ENCODE peak calls at places on chromosome 9, in ten cellular contexts. One of them, this sample, is unnamed.

GRCh38 chr9:88642333-88642732 is 107.4 kb downstream of the NXNL2 start:
- DNase-seq in A549: no peak
- DNase-seq in choroid plexus epithelial cell: no peak
- DNase-seq in right atrium auricular region: no peak
- DNase-seq in fibroblast of the aortic adventitia: no peak
- DNase-seq in neural crest cell: no peak
- DNase-seq in hepatocyte: no peak
- DNase-seq in kidney epithelial cell: no peak
- DNase-seq in BJ: no peak
- DNase-seq in AG09319: no peak
- DNase-seq in this sample: no peak

GRCh38 chr9:131747352-131747751 is 7.5 kb upstream of the RAPGEF1 start:
- DNase-seq in A549: no peak
- DNase-seq in choroid plexus epithelial cell: peak
- DNase-seq in right atrium auricular region: no peak
- DNase-seq in fibroblast of the aortic adventitia: peak
- DNase-seq in neural crest cell: no peak
- DNase-seq in hepatocyte: peak
- DNase-seq in kidney epithelial cell: no peak
- DNase-seq in BJ: peak
- DNase-seq in AG09319: peak
- DNase-seq in this sample: no peak

GRCh38 chr9:6467006-6467625 is 54.1 kb downstream of the UHRF2 start:
- DNase-seq in A549: no peak
- DNase-seq in choroid plexus epithelial cell: no peak
- DNase-seq in right atrium auricular region: no peak
- DNase-seq in fibroblast of the aortic adventitia: no peak
- DNase-seq in neural crest cell: no peak
- DNase-seq in hepatocyte: no peak
- DNase-seq in kidney epithelial cell: no peak
- DNase-seq in BJ: no peak
- DNase-seq in AG09319: no peak
- DNase-seq in this sample: no peak

GRCh38 chr9:137807721-137808703 is 69.6 kb upstream of the CACNA1B start:
- DNase-seq in A549: no peak
- DNase-seq in choroid plexus epithelial cell: no peak
- DNase-seq in right atrium auricular region: no peak
- DNase-seq in fibroblast of the aortic adventitia: no peak
- DNase-seq in neural crest cell: no peak
- DNase-seq in hepatocyte: no peak
- DNase-seq in kidney epithelial cell: no peak
- DNase-seq in BJ: no peak
- DNase-seq in AG09319: no peak
- DNase-seq in this sample: no peak

GRCh38 chr9:84111726-84112125 is 131.1 kb downstream of the RMI1 start:
- DNase-seq in A549: no peak
- DNase-seq in choroid plexus epithelial cell: peak
- DNase-seq in right atrium auricular region: no peak
- DNase-seq in fibroblast of the aortic adventitia: peak
- DNase-seq in neural crest cell: no peak
- DNase-seq in hepatocyte: no peak
- DNase-seq in kidney epithelial cell: no peak
- DNase-seq in BJ: no peak
- DNase-seq in AG09319: no peak
- DNase-seq in this sample: no peak

GRCh38 chr9:81266674-81267073 is 422.7 kb downstream of the TLE1 start:
- DNase-seq in A549: no peak
- DNase-seq in choroid plexus epithelial cell: peak
- DNase-seq in right atrium auricular region: no peak
- DNase-seq in fibroblast of the aortic adventitia: peak
- DNase-seq in neural crest cell: no peak
- DNase-seq in hepatocyte: no peak
- DNase-seq in kidney epithelial cell: peak
- DNase-seq in BJ: no peak
- DNase-seq in AG09319: no peak
- DNase-seq in this sample: no peak

GRCh38 chr9:98656536-98656935 is 52.2 kb downstream of the GABBR2 start:
- DNase-seq in A549: no peak
- DNase-seq in choroid plexus epithelial cell: no peak
- DNase-seq in right atrium auricular region: no peak
- DNase-seq in fibroblast of the aortic adventitia: peak
- DNase-seq in neural crest cell: no peak
- DNase-seq in hepatocyte: no peak
- DNase-seq in kidney epithelial cell: no peak
- DNase-seq in BJ: no peak
- DNase-seq in AG09319: no peak
- DNase-seq in this sample: no peak

GRCh38 chr9:134325096-134325812 is 1.0 kb upstream of the RXRA start:
- DNase-seq in A549: peak
- DNase-seq in choroid plexus epithelial cell: peak
- DNase-seq in right atrium auricular region: no peak
- DNase-seq in fibroblast of the aortic adventitia: peak
- DNase-seq in neural crest cell: no peak
- DNase-seq in hepatocyte: peak
- DNase-seq in kidney epithelial cell: no peak
- DNase-seq in BJ: no peak
- DNase-seq in AG09319: no peak
- DNase-seq in this sample: peak

GRCh38 chr9:16645970-16646369 is 224.5 kb downstream of the BNC2 start:
- DNase-seq in A549: no peak
- DNase-seq in choroid plexus epithelial cell: no peak
- DNase-seq in right atrium auricular region: no peak
- DNase-seq in fibroblast of the aortic adventitia: peak
- DNase-seq in neural crest cell: no peak
- DNase-seq in hepatocyte: no peak
- DNase-seq in kidney epithelial cell: no peak
- DNase-seq in BJ: no peak
- DNase-seq in AG09319: no peak
- DNase-seq in this sample: no peak

GRCh38 chr9:103183569-103184191 is 188.5 kb downstream of the CYLC2 start:
- DNase-seq in A549: no peak
- DNase-seq in choroid plexus epithelial cell: no peak
- DNase-seq in right atrium auricular region: no peak
- DNase-seq in fibroblast of the aortic adventitia: no peak
- DNase-seq in neural crest cell: no peak
- DNase-seq in hepatocyte: peak
- DNase-seq in kidney epithelial cell: no peak
- DNase-seq in BJ: no peak
- DNase-seq in AG09319: no peak
- DNase-seq in this sample: no peak

GRCh38 chr9:126891676-126892075 is 22.9 kb upstream of the RALGPS1 start:
- DNase-seq in A549: no peak
- DNase-seq in choroid plexus epithelial cell: no peak
- DNase-seq in right atrium auricular region: no peak
- DNase-seq in fibroblast of the aortic adventitia: no peak
- DNase-seq in neural crest cell: no peak
- DNase-seq in hepatocyte: no peak
- DNase-seq in kidney epithelial cell: no peak
- DNase-seq in BJ: no peak
- DNase-seq in AG09319: no peak
- DNase-seq in this sample: no peak

GRCh38 chr9:126894052-126894603 is 20.5 kb upstream of the RALGPS1 start:
- DNase-seq in A549: no peak
- DNase-seq in choroid plexus epithelial cell: no peak
- DNase-seq in right atrium auricular region: no peak
- DNase-seq in fibroblast of the aortic adventitia: no peak
- DNase-seq in neural crest cell: no peak
- DNase-seq in hepatocyte: no peak
- DNase-seq in kidney epithelial cell: no peak
- DNase-seq in BJ: no peak
- DNase-seq in AG09319: no peak
- DNase-seq in this sample: no peak

GRCh38 chr9:126893079-126893478 is 21.5 kb upstream of the RALGPS1 start:
- DNase-seq in A549: no peak
- DNase-seq in choroid plexus epithelial cell: peak
- DNase-seq in right atrium auricular region: no peak
- DNase-seq in fibroblast of the aortic adventitia: no peak
- DNase-seq in neural crest cell: no peak
- DNase-seq in hepatocyte: no peak
- DNase-seq in kidney epithelial cell: no peak
- DNase-seq in BJ: no peak
- DNase-seq in AG09319: no peak
- DNase-seq in this sample: no peak
- TF ChIP-seq CTCF in A549: peak
- TF ChIP-seq CTCF in choroid plexus epithelial cell: peak
- TF ChIP-seq CTCF in right atrium auricular region: no peak
- TF ChIP-seq CTCF in fibroblast of the aortic adventitia: no peak
- TF ChIP-seq CTCF in neural crest cell: peak
- TF ChIP-seq CTCF in hepatocyte: peak
- TF ChIP-seq CTCF in kidney epithelial cell: peak
- TF ChIP-seq CTCF in BJ: no peak
- TF ChIP-seq CTCF in AG09319: no peak
- TF ChIP-seq CTCF in this sample: peak

GRCh38 chr9:77488439-77489126 is 159.5 kb downstream of the GNA14 start:
- DNase-seq in A549: no peak
- DNase-seq in choroid plexus epithelial cell: peak
- DNase-seq in right atrium auricular region: no peak
- DNase-seq in fibroblast of the aortic adventitia: peak
- DNase-seq in neural crest cell: no peak
- DNase-seq in hepatocyte: no peak
- DNase-seq in kidney epithelial cell: no peak
- DNase-seq in BJ: no peak
- DNase-seq in AG09319: no peak
- DNase-seq in this sample: no peak
- TF ChIP-seq CTCF in A549: peak
- TF ChIP-seq CTCF in choroid plexus epithelial cell: peak
- TF ChIP-seq CTCF in right atrium auricular region: peak
- TF ChIP-seq CTCF in fibroblast of the aortic adventitia: peak
- TF ChIP-seq CTCF in neural crest cell: peak
- TF ChIP-seq CTCF in hepatocyte: peak
- TF ChIP-seq CTCF in kidney epithelial cell: peak
- TF ChIP-seq CTCF in BJ: peak
- TF ChIP-seq CTCF in AG09319: peak
- TF ChIP-seq CTCF in this sample: peak

GRCh38 chr9:128555180-128555721 is 2.9 kb downstream of the SPTAN1 start:
- DNase-seq in A549: peak
- DNase-seq in choroid plexus epithelial cell: peak
- DNase-seq in right atrium auricular region: no peak
- DNase-seq in fibroblast of the aortic adventitia: peak
- DNase-seq in neural crest cell: no peak
- DNase-seq in hepatocyte: peak
- DNase-seq in kidney epithelial cell: no peak
- DNase-seq in BJ: no peak
- DNase-seq in AG09319: no peak
- DNase-seq in this sample: no peak

GRCh38 chr9:128556276-128556675 is 3.9 kb downstream of the SPTAN1 start:
- DNase-seq in A549: no peak
- DNase-seq in choroid plexus epithelial cell: no peak
- DNase-seq in right atrium auricular region: no peak
- DNase-seq in fibroblast of the aortic adventitia: no peak
- DNase-seq in neural crest cell: no peak
- DNase-seq in hepatocyte: no peak
- DNase-seq in kidney epithelial cell: no peak
- DNase-seq in BJ: no peak
- DNase-seq in AG09319: no peak
- DNase-seq in this sample: no peak

GRCh38 chr9:128554155-128554862 is 1.9 kb downstream of the SPTAN1 start:
- DNase-seq in A549: peak
- DNase-seq in choroid plexus epithelial cell: peak
- DNase-seq in right atrium auricular region: peak
- DNase-seq in fibroblast of the aortic adventitia: peak
- DNase-seq in neural crest cell: peak
- DNase-seq in hepatocyte: peak
- DNase-seq in kidney epithelial cell: peak
- DNase-seq in BJ: peak
- DNase-seq in AG09319: peak
- DNase-seq in this sample: peak

GRCh38 chr9:128556915-128557634 is 4.7 kb downstream of the SPTAN1 start:
- DNase-seq in A549: no peak
- DNase-seq in choroid plexus epithelial cell: no peak
- DNase-seq in right atrium auricular region: no peak
- DNase-seq in fibroblast of the aortic adventitia: no peak
- DNase-seq in neural crest cell: no peak
- DNase-seq in hepatocyte: no peak
- DNase-seq in kidney epithelial cell: no peak
- DNase-seq in BJ: no peak
- DNase-seq in AG09319: no peak
- DNase-seq in this sample: no peak

DNA sequence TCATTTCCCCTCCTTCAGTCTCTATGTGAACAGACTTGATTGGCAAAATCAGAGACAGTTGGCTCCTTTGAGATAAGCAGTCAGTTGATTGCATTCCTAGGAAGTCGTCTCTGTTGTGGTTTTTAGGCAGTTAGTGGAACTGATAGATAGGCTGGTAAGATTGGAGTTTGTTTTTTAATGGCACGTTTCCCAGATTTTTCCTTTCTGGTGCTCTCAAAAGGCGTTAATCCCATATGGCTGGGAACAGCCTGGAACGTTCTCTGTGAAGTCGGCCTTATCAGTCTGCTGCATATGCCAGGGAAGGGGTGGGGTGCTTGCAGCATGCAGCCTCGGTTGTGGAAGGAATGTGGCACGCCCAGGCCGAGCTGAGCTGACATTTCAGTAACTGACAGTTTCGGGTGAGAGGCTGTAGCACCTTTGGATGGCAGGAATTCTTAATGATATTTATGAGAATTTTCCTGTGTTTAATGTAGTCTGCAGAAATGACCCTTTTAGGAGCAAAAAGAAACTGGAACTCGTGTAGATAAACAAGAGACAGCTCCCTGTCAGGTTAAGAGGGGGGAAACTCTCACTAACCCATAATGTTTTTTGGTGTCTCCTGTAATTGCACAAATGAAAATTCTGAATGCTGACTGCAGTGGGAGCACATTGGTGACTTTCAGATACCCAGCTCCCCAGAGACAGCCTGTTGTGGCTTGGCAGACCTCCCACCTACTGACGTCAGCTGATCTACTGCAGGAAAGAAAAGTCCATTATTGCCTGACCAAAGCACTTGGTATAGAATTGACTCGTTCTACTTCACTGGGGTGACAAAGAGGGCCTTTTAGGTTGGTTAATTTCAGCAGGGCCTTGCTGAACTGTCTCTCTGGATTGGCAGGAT is 6.3 kb downstream of the SPTAN1 start:
- DNase-seq in A549: no peak
- DNase-seq in choroid plexus epithelial cell: peak
- DNase-seq in right atrium auricular region: peak
- DNase-seq in fibroblast of the aortic adventitia: peak
- DNase-seq in neural crest cell: peak
- DNase-seq in hepatocyte: peak
- DNase-seq in kidney epithelial cell: no peak
- DNase-seq in BJ: peak
- DNase-seq in AG09319: no peak
- DNase-seq in this sample: peak
- TF ChIP-seq CTCF in A549: no peak
- TF ChIP-seq CTCF in choroid plexus epithelial cell: peak
- TF ChIP-seq CTCF in right atrium auricular region: no peak
- TF ChIP-seq CTCF in fibroblast of the aortic adventitia: no peak
- TF ChIP-seq CTCF in neural crest cell: no peak
- TF ChIP-seq CTCF in hepatocyte: no peak
- TF ChIP-seq CTCF in kidney epithelial cell: no peak
- TF ChIP-seq CTCF in BJ: no peak
- TF ChIP-seq CTCF in AG09319: no peak
- TF ChIP-seq CTCF in this sample: no peak

GRCh38 chr9:36590246-36590645 is 17.6 kb downstream of the MELK start:
- DNase-seq in A549: no peak
- DNase-seq in choroid plexus epithelial cell: no peak
- DNase-seq in right atrium auricular region: no peak
- DNase-seq in fibroblast of the aortic adventitia: no peak
- DNase-seq in neural crest cell: no peak
- DNase-seq in hepatocyte: no peak
- DNase-seq in kidney epithelial cell: no peak
- DNase-seq in BJ: no peak
- DNase-seq in AG09319: no peak
- DNase-seq in this sample: peak

GRCh38 chr9:36584626-36585460 is 12.1 kb downstream of the MELK start:
- DNase-seq in A549: no peak
- DNase-seq in choroid plexus epithelial cell: no peak
- DNase-seq in right atrium auricular region: no peak
- DNase-seq in fibroblast of the aortic adventitia: peak
- DNase-seq in neural crest cell: no peak
- DNase-seq in hepatocyte: no peak
- DNase-seq in kidney epithelial cell: no peak
- DNase-seq in BJ: no peak
- DNase-seq in AG09319: no peak
- DNase-seq in this sample: no peak
- TF ChIP-seq CTCF in A549: no peak
- TF ChIP-seq CTCF in choroid plexus epithelial cell: no peak
- TF ChIP-seq CTCF in right atrium auricular region: no peak
- TF ChIP-seq CTCF in fibroblast of the aortic adventitia: no peak
- TF ChIP-seq CTCF in neural crest cell: no peak
- TF ChIP-seq CTCF in hepatocyte: no peak
- TF ChIP-seq CTCF in kidney epithelial cell: no peak
- TF ChIP-seq CTCF in BJ: no peak
- TF ChIP-seq CTCF in AG09319: no peak
- TF ChIP-seq CTCF in this sample: no peak